ENCODE peak calls at places on chromosome 4, in four cellular contexts. One of them, this sample, is unnamed.
A peak's percentile ranks its signal among the peaks of the same experiment; 100 is the strongest.

GRCh38 chr4:1572964-1573720 is 111.0 kb downstream of the FAM53A start:
- DNase-seq in uterus: no peak
- DNase-seq in A549: no peak
- DNase-seq in IMR-90: no peak
- DNase-seq in this sample: no peak

GRCh38 chr4:145279122-145279960 is 99.0 kb upstream of the OTUD4 start:
- DNase-seq in uterus: no peak
- DNase-seq in A549: no peak
- DNase-seq in IMR-90: peak; percentile 81
- DNase-seq in this sample: no peak

GRCh38 chr4:3407930-3408792 is 33.6 kb upstream of the HGFAC start:
- DNase-seq in uterus: peak; percentile 13
- DNase-seq in A549: no peak
- DNase-seq in IMR-90: no peak
- DNase-seq in this sample: no peak

GRCh38 chr4:107243141-107243779 is 207.1 kb upstream of the DKK2 start:
- DNase-seq in uterus: peak; percentile 71
- DNase-seq in A549: no peak
- DNase-seq in IMR-90: no peak
- DNase-seq in this sample: no peak

GRCh38 chr4:147768113-147768512 is 36.2 kb downstream of the ARHGAP10 start:
- DNase-seq in uterus: no peak
- DNase-seq in A549: peak; percentile 29
- DNase-seq in IMR-90: peak; percentile 87
- DNase-seq in this sample: no peak

GRCh38 chr4:15706646-15707362 is 3.9 kb downstream of the BST1 start:
- DNase-seq in uterus: no peak
- DNase-seq in A549: no peak
- DNase-seq in IMR-90: peak; percentile 58
- DNase-seq in this sample: no peak

GRCh38 chr4:47852121-47852520 is 14.3 kb upstream of the CORIN start:
- DNase-seq in uterus: no peak
- DNase-seq in A549: no peak
- DNase-seq in IMR-90: peak; percentile 92
- DNase-seq in this sample: no peak

GRCh38 chr4:16315451-16315850 is 89.2 kb upstream of the TAPT1 start:
- DNase-seq in uterus: no peak
- DNase-seq in A549: no peak
- DNase-seq in IMR-90: no peak
- DNase-seq in this sample: no peak

GRCh38 chr4:118076958-118077766 is 42.9 kb downstream of the NDST3 start:
- DNase-seq in uterus: no peak
- DNase-seq in A549: peak; percentile 1
- DNase-seq in IMR-90: peak; percentile 34
- DNase-seq in this sample: no peak

GRCh38 chr4:11566440-11567022 is 137.8 kb upstream of the HS3ST1 start:
- DNase-seq in uterus: no peak
- DNase-seq in A549: no peak
- DNase-seq in IMR-90: peak; percentile 77
- DNase-seq in this sample: no peak

GRCh38 chr4:78560296-78560963 is 8.9 kb downstream of the ANXA3 start:
- DNase-seq in uterus: no peak
- DNase-seq in A549: no peak
- DNase-seq in IMR-90: peak; percentile 94
- DNase-seq in this sample: peak; percentile 23

GRCh38 chr4:115596265-115597001 is 483.0 kb upstream of the NDST4 start:
- DNase-seq in uterus: no peak
- DNase-seq in A549: no peak
- DNase-seq in IMR-90: no peak
- DNase-seq in this sample: no peak

GRCh38 chr4:41379230-41379629 is 122.5 kb downstream of the UCHL1 start:
- DNase-seq in uterus: no peak
- DNase-seq in A549: no peak
- DNase-seq in IMR-90: no peak
- DNase-seq in this sample: no peak

GRCh38 chr4:5988086-5988845 is 30.0 kb downstream of the C4orf50 start:
- DNase-seq in uterus: no peak
- DNase-seq in A549: no peak
- DNase-seq in IMR-90: no peak
- DNase-seq in this sample: no peak

GRCh38 chr4:118833192-118833820 is 2.6 kb downstream of the SEC24D start:
- DNase-seq in uterus: no peak
- DNase-seq in A549: no peak
- DNase-seq in IMR-90: no peak
- DNase-seq in this sample: no peak

GRCh38 chr4:177583000-177583399 is 140.8 kb upstream of the AGA start:
- DNase-seq in uterus: no peak
- DNase-seq in A549: no peak
- DNase-seq in IMR-90: peak; percentile 45
- DNase-seq in this sample: no peak
- H3K4me3 ChIP-seq in uterus: no peak overlapping the region
- H3K4me3 ChIP-seq in A549: no peak overlapping the region
- H3K4me3 ChIP-seq in IMR-90: no peak overlapping the region
- H3K4me3 ChIP-seq in this sample: no peak overlapping the region

GRCh38 chr4:165060938-165061337 is 7.3 kb downstream of the TRIM75 start:
- DNase-seq in uterus: no peak
- DNase-seq in A549: no peak
- DNase-seq in IMR-90: no peak
- DNase-seq in this sample: no peak
- TF ChIP-seq CTCF in uterus: no peak
- TF ChIP-seq CTCF in A549: no peak
- TF ChIP-seq CTCF in IMR-90: no peak
- TF ChIP-seq CTCF in this sample: no peak

DNA sequence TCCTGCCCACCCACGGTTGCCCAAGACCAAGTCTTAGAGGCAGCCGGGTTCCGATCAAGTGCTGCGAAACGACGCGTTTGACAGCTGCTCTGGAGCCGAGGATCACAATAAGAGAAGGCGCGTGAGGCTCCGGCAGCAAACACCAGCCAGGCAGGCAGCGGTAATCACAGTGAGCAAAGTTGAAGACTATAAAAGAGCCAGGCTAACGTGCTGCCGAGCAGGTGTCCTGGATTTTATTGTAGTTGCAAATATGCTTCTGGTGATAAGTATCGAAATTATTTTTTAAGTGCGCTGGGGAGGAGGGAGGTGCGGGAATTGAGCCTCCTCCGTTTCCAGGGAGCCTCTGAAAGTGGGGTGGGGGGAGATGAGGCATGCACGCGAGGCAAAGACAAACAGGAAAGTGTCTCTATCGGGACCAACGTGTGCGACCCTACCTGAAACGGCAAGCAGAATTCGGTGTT is 597 bp downstream of the GABRA2 start:
- DNase-seq in uterus: no peak
- DNase-seq in A549: no peak
- DNase-seq in IMR-90: no peak
- DNase-seq in this sample: no peak
- TF ChIP-seq POLR2A in uterus: no peak
- TF ChIP-seq POLR2A in A549: no peak
- TF ChIP-seq POLR2A in IMR-90: no peak
- TF ChIP-seq POLR2A in this sample: no peak

GRCh38 chr4:55948726-55949479 is at the start of gene CEP135:
- DNase-seq in uterus: peak; percentile 94
- DNase-seq in A549: peak; percentile 58
- DNase-seq in IMR-90: peak; percentile 88
- DNase-seq in this sample: peak; percentile 96

GRCh38 chr4:55947254-55947882 is 1.4 kb upstream of the CEP135 start:
- DNase-seq in uterus: no peak
- DNase-seq in A549: no peak
- DNase-seq in IMR-90: peak; percentile 36
- DNase-seq in this sample: no peak

GRCh38 chr4:55951191-55951922 is 2.6 kb downstream of the CEP135 start:
- DNase-seq in uterus: no peak
- DNase-seq in A549: no peak
- DNase-seq in IMR-90: no peak
- DNase-seq in this sample: no peak

GRCh38 chr4:55947912-55948725 is 626 bp upstream of the CEP135 start:
- DNase-seq in uterus: no peak
- DNase-seq in A549: peak; percentile 18
- DNase-seq in IMR-90: peak; percentile 98
- DNase-seq in this sample: peak; percentile 16

DNA sequence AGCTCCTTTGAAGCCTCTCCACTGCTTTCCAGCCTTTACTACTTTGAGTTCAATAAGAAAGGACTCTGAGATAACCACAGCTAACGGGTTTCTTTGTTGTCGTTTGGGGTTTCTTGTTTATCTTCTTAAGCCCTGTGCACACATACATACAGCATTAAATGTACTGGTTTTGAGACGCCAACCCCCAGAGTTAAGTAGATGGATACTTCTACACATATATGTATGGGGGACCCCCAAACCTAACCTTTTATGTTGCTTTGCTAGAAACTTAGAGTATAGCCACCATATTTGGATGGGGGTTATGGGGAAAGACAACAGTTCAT is 696 bp downstream of the CEP135 start:
- DNase-seq in uterus: no peak
- DNase-seq in A549: no peak
- DNase-seq in IMR-90: no peak
- DNase-seq in this sample: no peak
- H3K4me3 ChIP-seq in uterus: peak overlapping the region; percentile 84
- H3K4me3 ChIP-seq in A549: peak overlapping the region; percentile 84
- H3K4me3 ChIP-seq in IMR-90: peak overlapping the region; percentile 79
- H3K4me3 ChIP-seq in this sample: peak overlapping the region; percentile 52